ENCODE peak calls at places on chromosome 5, in seven cellular contexts. D, M, L, H, T, R and Y are unnamed samples. For H3K4me1, the result is how much of the 10 kb centered on the place peaks cover.

GRCh38 chr5:171431251-171431777 is 11.9 kb downstream of the FGF18 start:
- DNase-seq in D (no peak), M (no peak), L (no peak), H (peak), T (no peak), R (no peak), Y (no peak)

GRCh38 chr5:118479285-118479684 is 509.1 kb downstream of the DTWD2 start:
- DNase-seq in D (no peak), M (no peak), L (no peak), H (no peak), T (no peak), R (no peak), Y (no peak)

GRCh38 chr5:135194573-135195266 is 160.7 kb upstream of the PITX1 start:
- DNase-seq in D (peak), M (no peak), L (no peak), H (no peak), T (no peak), R (no peak), Y (no peak)

GRCh38 chr5:170747851-170748250 is 35.7 kb upstream of the GABRP start:
- DNase-seq in D (peak), M (peak), L (no peak), H (no peak), T (no peak), R (no peak), Y (no peak)

GRCh38 chr5:120091376-120091948 is 372.6 kb upstream of the PRR16 start:
- DNase-seq in D (no peak), M (no peak), L (no peak), H (no peak), T (no peak), R (no peak), Y (no peak)

GRCh38 chr5:153569036-153569435 is 78.6 kb downstream of the GRIA1 start:
- DNase-seq in D (no peak), M (no peak), L (no peak), H (no peak), T (no peak), R (no peak), Y (no peak)

GRCh38 chr5:95669540-95669939 is 13.3 kb downstream of the SPATA9 start:
- DNase-seq in D (peak), M (no peak), L (peak), H (no peak), T (peak), R (peak), Y (no peak)

GRCh38 chr5:32283539-32284377 is 29.0 kb downstream of the MTMR12 start:
- DNase-seq in D (no peak), M (no peak), L (no peak), H (no peak), T (no peak), R (peak), Y (peak)

GRCh38 chr5:91469517-91470165 is 86.5 kb upstream of the ARRDC3 start:
- DNase-seq in D (no peak), M (no peak), L (no peak), H (no peak), T (no peak), R (no peak), Y (no peak)

GRCh38 chr5:172897691-172898512 is 61.3 kb upstream of the RPL26L1 start:
- DNase-seq in D (no peak), M (no peak), L (no peak), H (no peak), T (no peak), R (peak), Y (no peak)
- TF ChIP-seq POLR2A in D (no peak), M (no peak), L (no peak), H (no peak), T (no peak), R (no peak), Y (no peak)

GRCh38 chr5:168887931-168888330 is 308.8 kb upstream of the PANK3 start:
- DNase-seq in D (no peak), M (no peak), L (no peak), H (no peak), T (no peak), R (no peak), Y (no peak)

GRCh38 chr5:168884040-168884439 is 304.9 kb upstream of the PANK3 start:
- DNase-seq in D (no peak), M (no peak), L (no peak), H (no peak), T (no peak), R (peak), Y (no peak)

GRCh38 chr5:168886153-168886552 is 307.0 kb upstream of the PANK3 start:
- DNase-seq in D (no peak), M (no peak), L (no peak), H (no peak), T (no peak), R (no peak), Y (no peak)

GRCh38 chr5:168883253-168883880 is 304.2 kb upstream of the PANK3 start:
- DNase-seq in D (no peak), M (no peak), L (no peak), H (no peak), T (no peak), R (no peak), Y (no peak)

DNA sequence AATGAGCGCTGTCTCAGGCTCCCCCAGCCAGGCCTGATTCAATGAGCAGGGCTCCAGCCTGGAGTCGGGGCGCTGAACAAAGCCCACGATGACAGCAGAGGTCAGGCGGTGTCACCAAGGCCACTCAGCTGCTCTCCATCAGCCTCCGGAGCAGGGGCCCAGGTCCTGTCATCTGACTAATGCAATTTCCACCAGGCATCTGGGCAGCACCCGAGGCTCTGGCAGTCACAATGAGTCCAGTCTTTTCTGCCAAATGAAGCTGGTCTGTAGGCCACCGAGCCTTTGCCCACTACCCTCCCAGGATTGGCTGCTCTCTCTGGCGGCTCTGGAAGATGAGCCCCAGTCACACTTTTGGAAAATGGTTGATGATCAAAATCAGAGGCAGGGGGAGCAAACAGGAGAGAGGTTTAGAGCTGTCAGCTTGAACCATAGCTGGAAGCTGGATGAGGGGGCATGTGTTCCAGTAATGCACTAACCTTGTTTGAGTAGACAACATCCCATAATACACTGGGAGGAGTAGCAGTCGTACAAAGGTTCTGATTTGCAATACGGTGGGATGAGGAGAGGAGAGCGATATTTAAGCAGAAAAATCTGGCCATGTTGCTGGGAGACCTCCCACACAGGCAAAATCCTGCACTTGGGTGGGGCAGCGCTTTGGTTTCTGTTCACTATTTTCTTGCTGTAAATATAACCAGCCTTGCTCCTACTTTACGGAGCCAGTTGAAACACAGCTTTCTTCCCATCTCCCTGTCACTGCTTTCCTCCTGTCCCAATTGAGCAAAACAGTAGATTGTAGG is 306.4 kb upstream of the PANK3 start:
- DNase-seq in D (no peak), M (no peak), L (no peak), H (no peak), T (no peak), R (no peak), Y (peak)
- H3K4me1 ChIP-seq in D (under half), M (under half), L (under half), H (under half), T (under half), R (under half), Y (under half)

DNA sequence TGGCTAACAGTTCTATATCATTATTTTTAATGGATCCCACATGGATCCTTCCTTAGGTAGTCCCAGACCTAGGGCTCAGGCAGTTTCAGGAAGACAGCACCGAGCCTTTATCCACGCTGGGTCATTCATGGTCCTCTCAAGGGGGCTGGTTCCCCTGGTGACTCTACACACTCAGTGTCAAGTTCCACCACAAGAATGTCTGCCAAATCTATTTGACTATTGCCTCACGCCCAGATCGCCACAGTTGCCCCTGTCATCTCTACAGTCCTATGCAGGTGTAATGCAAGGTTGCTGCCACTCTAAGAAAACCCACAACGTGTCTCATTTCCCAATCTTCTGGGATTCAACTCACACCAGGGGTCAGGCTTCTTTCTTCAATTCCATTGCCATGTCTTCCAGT is 8.0 kb upstream of the ZNF366 start:
- DNase-seq in D (peak), M (no peak), L (no peak), H (no peak), T (no peak), R (no peak), Y (no peak)
- H3K27ac ChIP-seq in D (no peak), M (no peak), L (no peak), H (no peak), T (no peak), R (no peak), Y (no peak)

DNA sequence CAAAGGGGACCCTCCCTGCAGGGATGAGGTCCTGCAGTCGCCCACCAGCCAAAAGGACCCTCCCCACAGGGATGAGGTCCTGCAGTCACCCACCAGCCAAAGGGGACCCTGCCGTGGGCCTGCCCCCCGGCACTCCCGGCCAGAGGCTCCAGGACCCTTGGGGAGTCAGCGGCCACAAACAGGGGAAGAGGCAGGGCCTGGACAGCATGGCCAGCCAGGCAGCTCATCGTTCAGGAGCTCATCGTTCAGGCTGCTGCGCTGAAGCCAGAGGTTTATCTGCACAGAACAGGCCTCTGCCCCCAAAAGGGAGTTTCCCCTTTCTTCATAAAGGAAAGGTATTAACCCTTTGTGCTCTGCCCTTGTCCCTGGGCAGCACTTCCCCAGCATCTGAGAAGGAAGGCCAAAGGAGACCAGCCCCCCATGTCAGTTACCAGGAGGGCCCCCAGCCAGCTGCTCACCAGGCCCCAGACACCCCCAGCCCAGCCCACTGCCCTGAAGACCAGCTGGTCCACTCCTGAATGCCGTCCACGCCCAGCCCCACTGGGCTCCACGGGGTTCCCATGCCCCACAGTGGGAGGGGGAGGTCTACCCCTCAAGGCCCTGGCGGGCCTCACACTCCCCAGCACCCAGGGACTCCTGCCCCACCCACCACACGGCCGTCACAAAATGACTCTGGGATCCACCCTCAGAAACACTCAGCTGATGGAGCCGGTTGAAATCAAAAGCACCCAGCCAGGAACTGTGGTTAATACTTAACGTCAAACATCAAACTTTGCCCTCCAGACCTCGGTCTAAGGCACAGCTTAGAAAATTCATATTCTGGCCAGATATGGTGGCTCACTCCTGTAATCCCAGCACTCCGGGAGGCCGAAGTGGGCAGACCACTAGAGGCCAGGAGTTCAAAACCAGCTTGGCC is 6.3 kb downstream of the SLC12A7 start:
- DNase-seq in D (no peak), M (no peak), L (peak), H (no peak), T (peak), R (no peak), Y (no peak)
- TF ChIP-seq POLR2A in D (no peak), M (no peak), L (no peak), H (no peak), T (no peak), R (no peak), Y (no peak)

GRCh38 chr5:149706158-149706557 is 24.0 kb upstream of the PPARGC1B start:
- DNase-seq in D (no peak), M (no peak), L (no peak), H (no peak), T (no peak), R (no peak), Y (no peak)
- H3K4me1 ChIP-seq in D (under half), M (under half), L (under half), H (under half), T (under half), R (under half), Y (under half)